ENCODE peak calls at places on chromosome 4, in eight cellular contexts. S, N, J, H, F, L, Z and M are unnamed samples.

GRCh38 chr4:110014233-110014632 is 101.5 kb downstream of the EGF start:
- DNase-seq in S (no peak), N (no peak), J (no peak), H (no peak), F (no peak), L (no peak), Z (no peak), M (no peak)

GRCh38 chr4:109044446-109044845 is 258.0 kb downstream of the COL25A1 start:
- DNase-seq in S (no peak), N (no peak), J (no peak), H (no peak), F (no peak), L (no peak), Z (no peak), M (no peak)

GRCh38 chr4:8224596-8225289 is 25.7 kb downstream of the SH3TC1 start:
- DNase-seq in S (no peak), N (no peak), J (no peak), H (no peak), F (no peak), L (no peak), Z (no peak), M (no peak)

GRCh38 chr4:187606581-187606980 is 389.0 kb upstream of the ZFP42 start:
- DNase-seq in S (peak; percentile 46), N (no peak), J (no peak), H (peak; percentile 62), F (no peak), L (no peak), Z (peak; percentile 56), M (peak; percentile 70)

GRCh38 chr4:42519803-42520417 is 122.6 kb downstream of the SHISA3 start:
- DNase-seq in S (peak; percentile 5), N (peak; percentile 24), J (no peak), H (peak; percentile 76), F (peak; percentile 7), L (no peak), Z (peak; percentile 17), M (peak; percentile 72)

GRCh38 chr4:58749206-58749605 is 1639.0 kb upstream of the IGFBP7 start:
- DNase-seq in S (peak; percentile 52), N (no peak), J (no peak), H (peak; percentile 76), F (no peak), L (no peak), Z (no peak), M (no peak)

GRCh38 chr4:88750369-88750768 is 52.7 kb upstream of the NAP1L5 start:
- DNase-seq in S (no peak), N (no peak), J (no peak), H (no peak), F (no peak), L (no peak), Z (no peak), M (no peak)

GRCh38 chr4:36337665-36338064 is 56.2 kb downstream of the DTHD1 start:
- DNase-seq in S (no peak), N (no peak), J (no peak), H (no peak), F (no peak), L (no peak), Z (no peak), M (no peak)

GRCh38 chr4:26074672-26075071 is 160.7 kb downstream of the SMIM20 start:
- DNase-seq in S (no peak), N (peak; percentile 10), J (no peak), H (no peak), F (peak; percentile 37), L (peak; percentile 32), Z (no peak), M (no peak)

GRCh38 chr4:110621839-110622751 is 782 bp downstream of the PITX2 start:
- DNase-seq in S (peak; percentile 15), N (no peak), J (no peak), H (no peak), F (no peak), L (no peak), Z (peak; percentile 24), M (no peak)

GRCh38 chr4:185573651-185574199 is 38.4 kb upstream of the PDLIM3 start:
- DNase-seq in S (peak; percentile 47), N (no peak), J (no peak), H (peak; percentile 47), F (no peak), L (no peak), Z (peak; percentile 90), M (peak; percentile 84)

GRCh38 chr4:121876976-121877773 is 6.9 kb upstream of the BBS7 start:
- DNase-seq in S (no peak), N (no peak), J (no peak), H (no peak), F (no peak), L (no peak), Z (no peak), M (no peak)

GRCh38 chr4:33086351-33086900 is 2366.3 kb downstream of the PCDH7 start:
- DNase-seq in S (no peak), N (no peak), J (no peak), H (no peak), F (no peak), L (no peak), Z (no peak), M (no peak)

GRCh38 chr4:13905543-13905942 is 278.0 kb upstream of the BOD1L1 start:
- DNase-seq in S (no peak), N (no peak), J (no peak), H (no peak), F (no peak), L (no peak), Z (peak; percentile 22), M (peak; percentile 80)

GRCh38 chr4:98546910-98547544 is 111.4 kb downstream of the TSPAN5 start:
- DNase-seq in S (no peak), N (no peak), J (peak; percentile 75), H (no peak), F (no peak), L (no peak), Z (no peak), M (no peak)

GRCh38 chr4:17168571-17168970 is 270.1 kb upstream of the LDB2 start:
- DNase-seq in S (no peak), N (no peak), J (no peak), H (peak; percentile 28), F (no peak), L (no peak), Z (no peak), M (peak; percentile 89)

GRCh38 chr4:25081866-25082471 is 51.2 kb upstream of the LGI2 start:
- DNase-seq in S (no peak), N (no peak), J (no peak), H (no peak), F (no peak), L (no peak), Z (no peak), M (no peak)

GRCh38 chr4:5118091-5118786 is 67.0 kb downstream of the STK32B start:
- DNase-seq in S (no peak), N (no peak), J (no peak), H (no peak), F (no peak), L (no peak), Z (no peak), M (no peak)

GRCh38 chr4:174423257-174423944 is 98.9 kb downstream of the HPGD start:
- DNase-seq in S (no peak), N (peak; percentile 7), J (no peak), H (peak; percentile 30), F (no peak), L (no peak), Z (peak; percentile 44), M (peak; percentile 10)

GRCh38 chr4:153233761-153234371 is 29.6 kb downstream of the TRIM2 start:
- DNase-seq in S (no peak), N (no peak), J (peak; percentile 72), H (peak; percentile 33), F (no peak), L (no peak), Z (peak; percentile 71), M (no peak)

GRCh38 chr4:99657801-99658200 is at the start of gene C4orf54:
- DNase-seq in S (no peak), N (no peak), J (no peak), H (no peak), F (no peak), L (no peak), Z (no peak), M (no peak)

GRCh38 chr4:145293658-145294057 is 113.3 kb upstream of the OTUD4 start:
- DNase-seq in S (no peak), N (no peak), J (no peak), H (no peak), F (no peak), L (no peak), Z (no peak), M (no peak)

GRCh38 chr4:154018659-154019058 is 229.8 kb upstream of the SFRP2 start:
- DNase-seq in S (no peak), N (peak; percentile 22), J (no peak), H (no peak), F (no peak), L (no peak), Z (no peak), M (peak; percentile 48)

GRCh38 chr4:149896428-149896827 is 80.8 kb upstream of the IQCM start:
- DNase-seq in S (no peak), N (no peak), J (no peak), H (peak; percentile 52), F (no peak), L (no peak), Z (peak; percentile 43), M (peak; percentile 26)

GRCh38 chr4:74544655-74545361 is 99.9 kb downstream of the AREG start:
- DNase-seq in S (no peak), N (no peak), J (no peak), H (peak; percentile 40), F (no peak), L (no peak), Z (no peak), M (peak; percentile 66)

GRCh38 chr4:25842229-25842840 is 20.5 kb downstream of the SEL1L3 start:
- DNase-seq in S (no peak), N (peak; percentile 46), J (no peak), H (no peak), F (no peak), L (no peak), Z (no peak), M (peak; percentile 7)

GRCh38 chr4:100508691-100509090 is 9.1 kb downstream of the EMCN start:
- DNase-seq in S (no peak), N (no peak), J (no peak), H (no peak), F (no peak), L (no peak), Z (no peak), M (no peak)

GRCh38 chr4:98113005-98113404 is 30.3 kb downstream of the STPG2 start:
- DNase-seq in S (peak; percentile 6), N (no peak), J (no peak), H (peak; percentile 60), F (no peak), L (no peak), Z (no peak), M (peak; percentile 44)